ENCODE peak calls at places on chromosome X, in eight cellular contexts. T, R, F, G, S, E, U and M are unnamed samples. For H3K4me1, the result is how much of the 10 kb centered on the place peaks cover.

GRCh38 chrX:15524417-15524816 is 23.8 kb downstream of the BMX start:
- DNase-seq in T (no peak), R (no peak), F (peak), G (no peak), S (no peak), E (no peak), U (peak), M (no peak)

GRCh38 chrX:153606503-153606902 is 7.6 kb upstream of the CCNQ start:
- DNase-seq in T (no peak), R (no peak), F (no peak), G (no peak), S (no peak), E (no peak), U (no peak), M (no peak)

GRCh38 chrX:87392369-87392768 is 125.2 kb upstream of the KLHL4 start:
- DNase-seq in T (no peak), R (no peak), F (no peak), G (no peak), S (no peak), E (no peak), U (no peak), M (no peak)

GRCh38 chrX:319579-320125 is 1.1 kb upstream of the GTPBP6 start:
- DNase-seq in T (peak), R (peak), F (no peak), G (no peak), S (peak), E (no peak), U (no peak), M (no peak)

GRCh38 chrX:1440506-1440905 is 12.2 kb downstream of the ASMTL start:
- DNase-seq in T (no peak), R (peak), F (no peak), G (no peak), S (no peak), E (no peak), U (no peak), M (no peak)

GRCh38 chrX:74804574-74804973 is 120.7 kb downstream of the NEXMIF start:
- DNase-seq in T (no peak), R (no peak), F (no peak), G (no peak), S (no peak), E (no peak), U (no peak), M (no peak)

GRCh38 chrX:29308726-29309125 is 721.5 kb downstream of the IL1RAPL1 start:
- DNase-seq in T (no peak), R (no peak), F (no peak), G (no peak), S (no peak), E (no peak), U (no peak), M (no peak)

GRCh38 chrX:140766024-140766611 is 56.6 kb downstream of the LINC00632 start:
- DNase-seq in T (no peak), R (peak), F (peak), G (peak), S (no peak), E (peak), U (peak), M (peak)

GRCh38 chrX:124426824-124427223 is 80.5 kb downstream of the SH2D1A start:
- DNase-seq in T (no peak), R (no peak), F (no peak), G (no peak), S (no peak), E (no peak), U (no peak), M (no peak)

GRCh38 chrX:84441143-84441542 is 61.1 kb downstream of the HDX start:
- DNase-seq in T (no peak), R (no peak), F (peak), G (no peak), S (no peak), E (no peak), U (peak), M (no peak)

GRCh38 chrX:149267878-149268813 is 237.0 kb downstream of the IDS start:
- DNase-seq in T (no peak), R (no peak), F (no peak), G (no peak), S (no peak), E (no peak), U (no peak), M (no peak)

GRCh38 chrX:10090319-10090718 is 66.5 kb upstream of the CLCN4 start:
- DNase-seq in T (no peak), R (no peak), F (peak), G (no peak), S (no peak), E (no peak), U (peak), M (no peak)

GRCh38 chrX:100316987-100317386 is 93.1 kb downstream of the PCDH19 start:
- DNase-seq in T (no peak), R (peak), F (no peak), G (no peak), S (peak), E (no peak), U (peak), M (no peak)

DNA sequence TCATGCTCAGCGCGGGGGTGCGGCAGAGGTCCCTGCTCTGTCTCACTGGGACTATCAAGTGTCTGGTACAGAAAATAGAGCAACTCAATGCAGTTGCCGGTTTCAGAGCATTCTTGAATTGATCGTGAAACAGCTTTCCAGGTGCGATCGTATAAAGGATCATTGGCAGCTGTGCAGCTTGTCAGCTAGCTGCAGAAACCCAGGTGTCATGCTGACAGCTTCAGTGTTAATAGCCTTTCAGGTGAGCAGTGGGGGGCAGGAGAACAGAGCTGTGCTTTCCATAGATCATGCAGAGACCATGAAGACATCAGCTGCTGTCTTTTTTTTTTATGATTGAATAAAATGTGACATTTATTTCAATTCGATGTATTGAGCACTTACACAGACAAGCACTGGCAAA is 583.9 kb downstream of the NLGN4X start:
- DNase-seq in T (no peak), R (no peak), F (no peak), G (no peak), S (no peak), E (no peak), U (no peak), M (no peak)
- H3K4me1 ChIP-seq in T (under half), R (under half), F (under half), G (under half), S (under half), E (under half), U (under half), M (under half)

GRCh38 chrX:65673857-65674350 is 6.5 kb downstream of the MSN start:
- DNase-seq in T (no peak), R (no peak), F (no peak), G (no peak), S (no peak), E (no peak), U (no peak), M (no peak)
- H3K4me1 ChIP-seq in T (under half), R (half or more), F (under half), G (under half), S (half or more), E (under half), U (under half), M (half or more)

DNA sequence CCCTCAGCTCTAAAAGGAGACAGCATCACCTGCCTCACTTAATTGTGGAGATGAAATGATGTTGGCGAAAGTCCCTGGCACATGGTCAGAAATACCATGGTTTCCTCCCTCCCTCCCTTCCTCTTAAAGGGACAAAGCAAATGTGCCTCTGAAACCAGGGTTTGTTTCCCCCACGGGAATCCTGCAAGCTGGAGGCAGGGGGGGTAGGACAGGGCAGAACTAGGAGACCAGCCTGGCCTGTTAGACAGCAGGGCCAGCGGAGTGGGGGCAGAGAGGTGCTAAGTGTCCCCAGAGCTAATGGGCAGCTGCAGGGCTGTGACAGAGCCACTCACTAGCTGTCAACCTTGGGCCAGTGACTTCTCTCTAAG is 5.7 kb downstream of the RTL5 start:
- DNase-seq in T (no peak), R (no peak), F (no peak), G (no peak), S (no peak), E (no peak), U (no peak), M (peak)
- H3K4me1 ChIP-seq in T (under half), R (under half), F (under half), G (under half), S (half or more), E (under half), U (under half), M (under half)

GRCh38 chrX:38346150-38346549 is 6.3 kb upstream of the OTC start:
- DNase-seq in T (no peak), R (no peak), F (no peak), G (no peak), S (no peak), E (no peak), U (no peak), M (no peak)

GRCh38 chrX:38342853-38343778 is 9.3 kb upstream of the OTC start:
- DNase-seq in T (no peak), R (no peak), F (no peak), G (no peak), S (no peak), E (peak), U (no peak), M (no peak)

GRCh38 chrX:38352362-38352761 is at the start of gene OTC:
- DNase-seq in T (no peak), R (no peak), F (no peak), G (no peak), S (no peak), E (no peak), U (no peak), M (no peak)

GRCh38 chrX:38351346-38351745 is 1.1 kb upstream of the OTC start:
- DNase-seq in T (no peak), R (no peak), F (no peak), G (no peak), S (no peak), E (no peak), U (no peak), M (no peak)

GRCh38 chrX:38347136-38347535 is 5.3 kb upstream of the OTC start:
- DNase-seq in T (no peak), R (no peak), F (peak), G (no peak), S (no peak), E (no peak), U (peak), M (no peak)
- H3K4me1 ChIP-seq in T (under half), R (under half), F (under half), G (under half), S (under half), E (under half), U (under half), M (under half)